ENCODE peak calls at places on chromosomes 2 and 18, in nine cellular contexts. L is choroid plexus epithelial cell, P is lower lobe of right lung, Q is HFF-Myc, B is right atrium auricular region, N is stomach, H is brain microvascular endothelial cell, F is pancreas, G is fibroblast of the aortic adventitia. O is an unnamed sample.

GRCh38 chr2:114068438-114068837 is 178.5 kb downstream of the ACTR3 start:
- DNase-seq in Q (no peak), L (no peak), H (no peak), N (no peak), G (no peak), F (no peak), P (no peak), B (no peak), O (no peak)

GRCh38 chr2:19349911-19350677 is 8.3 kb downstream of the OSR1 start:
- DNase-seq in L (peak; percentile 54), F (peak; percentile 45), P (peak; percentile 68), N (no peak), Q (no peak), G (peak; percentile 58), B (peak; percentile 67), H (peak; percentile 34), O (peak; percentile 74)

GRCh38 chr2:239563561-239563960 is 162.7 kb upstream of the HDAC4 start:
- DNase-seq in F (no peak), Q (no peak), H (no peak), P (no peak), L (no peak), B (no peak), G (no peak), N (no peak), O (no peak)

GRCh38 chr2:209619782-209620181 is 151.8 kb upstream of the UNC80 start:
- DNase-seq in B (no peak), L (peak; percentile 4), H (no peak), F (no peak), Q (peak; percentile 50), P (no peak), G (no peak), N (no peak), O (no peak)

GRCh38 chr2:238569415-238570195 is 142.9 kb downstream of the ASB1 start:
- DNase-seq in H (no peak), L (no peak), Q (no peak), B (no peak), N (no peak), P (peak; percentile 92), F (no peak), G (no peak), O (no peak)

GRCh38 chr2:25939257-25939668 is 43.0 kb downstream of the KIF3C start:
- DNase-seq in B (no peak), F (no peak), N (no peak), P (no peak), H (no peak), G (no peak), L (peak; percentile 41), Q (no peak), O (no peak)

GRCh38 chr2:99481941-99482340 is 7.9 kb downstream of the REV1 start:
- DNase-seq in L (no peak), Q (no peak), F (peak; percentile 11), B (no peak), G (no peak), H (no peak), N (no peak), P (no peak), O (no peak)

GRCh38 chr2:65287364-65287763 is 59.7 kb downstream of the ACTR2 start:
- DNase-seq in N (no peak), F (no peak), L (no peak), G (no peak), B (no peak), H (no peak), Q (no peak), P (no peak), O (no peak)

GRCh38 chr2:241546771-241547498 is 11.6 kb upstream of the BOK start:
- DNase-seq in N (no peak), Q (no peak), G (peak; percentile 92), B (no peak), L (peak; percentile 88), F (no peak), P (no peak), H (peak; percentile 96), O (peak; percentile 87)

GRCh38 chr2:216865658-216866057 is 5.8 kb upstream of the TNP1 start:
- DNase-seq in B (no peak), P (no peak), H (no peak), L (no peak), N (no peak), G (no peak), Q (no peak), F (no peak), O (no peak)

GRCh38 chr18:35841283-35841682 is 131.2 kb upstream of the RMP24 start:
- DNase-seq in G (no peak), N (no peak), H (no peak), B (no peak), P (no peak), F (no peak), L (no peak), Q (no peak), O (no peak)

GRCh38 chr18:35835366-35835765 is 137.1 kb upstream of the RMP24 start:
- DNase-seq in L (no peak), H (no peak), F (no peak), N (no peak), G (no peak), Q (no peak), P (no peak), B (no peak), O (no peak)

GRCh38 chr18:35836932-35837331 is 135.5 kb upstream of the RMP24 start:
- DNase-seq in B (no peak), F (no peak), Q (no peak), G (no peak), N (no peak), L (no peak), P (no peak), H (no peak), O (no peak)

GRCh38 chr18:35835838-35836237 is 136.6 kb upstream of the RMP24 start:
- DNase-seq in B (no peak), L (no peak), H (no peak), N (no peak), F (no peak), G (no peak), P (no peak), Q (no peak), O (no peak)

GRCh38 chr18:35837922-35838496 is 134.5 kb upstream of the RMP24 start:
- DNase-seq in N (no peak), B (no peak), H (no peak), L (no peak), F (no peak), P (no peak), Q (no peak), G (no peak), O (no peak)
- TF ChIP-seq CTCF in N (no peak), B (no peak), H (no peak), L (no peak), F (no peak), P (no peak), Q (no peak), G (no peak), O (no peak)

GRCh38 chr2:230512955-230513748 is 97.2 kb downstream of the SP100 start:
- DNase-seq in N (no peak), Q (no peak), H (no peak), F (no peak), L (peak; percentile 12), P (no peak), G (no peak), B (no peak), O (no peak)
- H3K4me3 ChIP-seq in N (no peak overlapping the region), Q (no peak overlapping the region), H (no peak overlapping the region), F (no peak overlapping the region), L (no peak overlapping the region), P (no peak overlapping the region), G (no peak overlapping the region), B (no peak overlapping the region), O (no peak overlapping the region)

GRCh38 chr2:194545978-194546377 is 1111.0 kb upstream of the SLC39A10 start:
- DNase-seq in P (no peak), N (no peak), Q (no peak), L (peak; percentile 34), B (no peak), F (no peak), G (no peak), H (no peak), O (peak; percentile 40)
- TF ChIP-seq CTCF in P (no peak), N (no peak), Q (no peak), L (no peak), B (no peak), F (no peak), G (no peak), H (no peak), O (peak; percentile 15)

GRCh38 chr2:42216712-42217111 is 47.6 kb downstream of the EML4 start:
- DNase-seq in N (no peak), Q (no peak), P (no peak), G (peak; percentile 93), B (no peak), H (no peak), F (no peak), L (peak; percentile 70), O (peak; percentile 36)
- H3K4me3 ChIP-seq in N (no peak overlapping the region), Q (no peak overlapping the region), P (no peak overlapping the region), G (no peak overlapping the region), B (no peak overlapping the region), H (no peak overlapping the region), F (no peak overlapping the region), L (no peak overlapping the region), O (no peak overlapping the region)

DNA sequence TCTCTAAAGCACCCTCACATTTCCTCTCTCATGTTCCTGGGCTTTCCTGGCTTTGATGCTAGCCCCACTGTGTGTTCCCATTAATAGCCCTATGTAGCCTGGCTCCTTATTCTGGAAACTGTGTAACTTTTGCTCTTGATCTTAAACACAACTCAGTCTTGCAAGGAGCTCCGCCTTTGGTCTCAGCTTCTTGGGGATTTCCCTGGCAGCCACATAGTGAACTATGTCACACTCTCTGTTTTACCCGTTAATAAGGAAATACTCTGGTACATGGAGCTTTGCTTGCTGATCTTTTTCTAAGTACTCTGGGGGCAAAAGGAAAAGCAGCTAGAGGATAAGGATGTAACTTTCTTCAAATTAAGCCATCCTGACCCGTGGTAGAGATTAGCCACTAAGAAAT is 259.3 kb downstream of the NEDD4L start:
- DNase-seq in L (peak; percentile 33), B (no peak), N (no peak), F (no peak), P (no peak), H (no peak), Q (no peak), G (no peak), O (no peak)
- TF ChIP-seq CTCF in L (no peak), B (no peak), N (no peak), F (no peak), P (no peak), H (no peak), Q (no peak), G (no peak), O (no peak)

GRCh38 chr18:24270358-24270936 is 127.2 kb downstream of the OSBPL1A start:
- DNase-seq in B (no peak), N (no peak), G (no peak), Q (no peak), L (peak; percentile 17), H (no peak), P (no peak), F (no peak), O (peak; percentile 15)
- H3K4me3 ChIP-seq in B (peak overlapping the region; percentile 71), N (peak overlapping the region; percentile 63), G (peak overlapping the region; percentile 76), Q (peak overlapping the region; percentile 66), L (peak overlapping the region; percentile 80), H (peak overlapping the region; percentile 77), P (peak overlapping the region; percentile 82), F (peak overlapping the region; percentile 72), O (peak overlapping the region; percentile 72)

DNA sequence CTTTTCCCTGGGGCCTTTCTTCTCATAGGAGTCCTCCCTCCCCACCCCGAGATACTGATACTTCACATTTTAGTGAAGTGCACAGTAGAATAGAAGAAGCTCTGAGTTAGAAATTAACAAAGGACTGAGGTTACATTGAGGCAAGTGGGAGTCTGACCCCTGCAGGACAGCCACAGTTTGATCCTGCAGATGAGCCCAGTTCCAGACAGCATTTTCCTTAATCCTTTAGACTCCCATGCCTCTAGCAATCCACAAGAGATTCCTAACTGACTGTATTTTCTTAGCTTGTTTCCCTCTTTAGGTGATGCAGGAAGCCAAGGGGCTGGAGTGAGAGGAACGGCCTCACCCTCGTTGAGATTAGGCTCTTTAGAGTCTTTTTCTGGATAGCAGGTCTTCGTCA is 204.0 kb downstream of the CYRIA start:
- DNase-seq in B (no peak), L (no peak), P (no peak), F (no peak), H (no peak), Q (no peak), N (no peak), G (no peak), O (no peak)
- TF ChIP-seq CTCF in B (no peak), L (no peak), P (no peak), F (no peak), H (no peak), Q (no peak), N (no peak), G (no peak), O (no peak)

O was measured in astrocyte of the spinal cord.